ENCODE peak calls at places on chromosomes 6 and 20, in eight cellular contexts. E, U, J, D, W, B, F and V are unnamed samples.

GRCh38 chr6:126650931-126651330 is 311.0 kb downstream of the CENPW start:
- DNase-seq in E (no peak), U (no peak), J (no peak), D (no peak), W (no peak), B (no peak), F (no peak), V (peak; percentile 45)

GRCh38 chr6:137880633-137881521 is 13.8 kb downstream of the TNFAIP3 start:
- DNase-seq in E (no peak), U (no peak), J (peak; percentile 49), D (no peak), W (no peak), B (no peak), F (no peak), V (no peak)

GRCh38 chr6:129490551-129491245 is 219.3 kb downstream of the ARHGAP18 start:
- DNase-seq in E (peak; percentile 29), U (peak; percentile 29), J (no peak), D (peak; percentile 91), W (no peak), B (no peak), F (peak; percentile 49), V (peak; percentile 95)

GRCh38 chr6:170266061-170266825 is 24.6 kb downstream of the DLL1 start:
- DNase-seq in E (no peak), U (peak; percentile 55), J (no peak), D (peak; percentile 42), W (no peak), B (no peak), F (no peak), V (no peak)

GRCh38 chr6:46029602-46030001 is 13.9 kb upstream of the CLIC5 start:
- DNase-seq in E (no peak), U (no peak), J (no peak), D (no peak), W (no peak), B (no peak), F (no peak), V (no peak)

GRCh38 chr6:87139236-87139635 is 16.1 kb upstream of the ZNF292 start:
- DNase-seq in E (peak; percentile 67), U (peak; percentile 40), J (no peak), D (peak; percentile 72), W (no peak), B (peak; percentile 31), F (no peak), V (peak; percentile 63)

GRCh38 chr6:10518461-10519216 is 2.5 kb upstream of the GCNT2 start:
- DNase-seq in E (peak; percentile 26), U (peak; percentile 44), J (no peak), D (peak; percentile 93), W (no peak), B (no peak), F (no peak), V (no peak)

GRCh38 chr20:36483205-36483918 is 58.0 kb upstream of the MYL9 start:
- DNase-seq in E (no peak), U (no peak), J (no peak), D (no peak), W (no peak), B (no peak), F (no peak), V (no peak)

GRCh38 chr6:111057074-111057752 is 30.1 kb upstream of the SLC16A10 start:
- DNase-seq in E (peak; percentile 55), U (no peak), J (no peak), D (peak; percentile 67), W (no peak), B (peak; percentile 19), F (no peak), V (peak; percentile 47)

GRCh38 chr6:2101213-2101612 is 144.2 kb downstream of the GMDS start:
- DNase-seq in E (no peak), U (no peak), J (no peak), D (peak; percentile 43), W (no peak), B (no peak), F (no peak), V (peak; percentile 13)

GRCh38 chr20:1961374-1961773 is 32.5 kb downstream of the PDYN start:
- DNase-seq in E (no peak), U (no peak), J (no peak), D (no peak), W (no peak), B (no peak), F (no peak), V (no peak)

GRCh38 chr6:73064261-73064660 is 161.0 kb downstream of the KHDC1L start:
- DNase-seq in E (no peak), U (no peak), J (no peak), D (no peak), W (no peak), B (no peak), F (no peak), V (peak; percentile 61)

GRCh38 chr20:51759769-51760510 is 8.2 kb downstream of the ATP9A start:
- DNase-seq in E (no peak), U (no peak), J (no peak), D (no peak), W (no peak), B (no peak), F (no peak), V (peak; percentile 59)

GRCh38 chr6:43014434-43014909 is 423 bp downstream of the KLHDC3 start:
- DNase-seq in E (no peak), U (no peak), J (no peak), D (no peak), W (no peak), B (no peak), F (no peak), V (peak; percentile 49)

GRCh38 chr6:31498748-31499147 is 803 bp downstream of the MICB start:
- DNase-seq in E (no peak), U (no peak), J (no peak), D (no peak), W (no peak), B (no peak), F (no peak), V (no peak)

GRCh38 chr20:59185809-59186208 is 22.2 kb downstream of the ZNF831 start:
- DNase-seq in E (no peak), U (peak; percentile 10), J (no peak), D (no peak), W (no peak), B (no peak), F (no peak), V (no peak)

GRCh38 chr6:5036309-5036708 is 32.5 kb upstream of the RPP40 start:
- DNase-seq in E (no peak), U (peak; percentile 52), J (no peak), D (no peak), W (no peak), B (peak; percentile 92), F (no peak), V (peak; percentile 31)
- TF ChIP-seq CTCF in E (no peak), U (no peak), J (no peak), D (no peak), W (no peak), B (peak; percentile 46), F (no peak), V (no peak)

DNA sequence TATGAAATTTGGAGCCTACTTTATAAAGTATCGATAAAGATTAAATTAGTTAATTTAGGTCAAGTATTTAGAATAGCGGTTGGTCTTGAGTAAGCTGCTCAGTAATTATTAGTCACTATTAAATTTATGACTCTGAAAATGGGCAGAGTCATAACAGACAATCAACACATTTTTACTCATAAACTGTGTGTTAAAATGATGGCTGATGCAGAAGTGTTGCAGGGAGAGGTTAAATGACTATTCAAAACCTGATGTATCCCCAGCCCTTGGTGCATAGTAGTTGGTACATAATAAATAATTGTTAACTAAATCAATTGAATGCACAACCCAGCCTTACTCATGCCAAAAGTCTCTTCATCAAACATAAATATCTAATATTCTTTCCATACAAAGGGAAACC is 30.6 kb downstream of the HIVEP2 start:
- DNase-seq in E (no peak), U (no peak), J (no peak), D (no peak), W (no peak), B (no peak), F (no peak), V (no peak)
- H3K4me3 ChIP-seq in E (no peak overlapping the region), U (no peak overlapping the region), J (no peak overlapping the region), D (no peak overlapping the region), W (no peak overlapping the region), B (no peak overlapping the region), F (no peak overlapping the region), V (no peak overlapping the region)

DNA sequence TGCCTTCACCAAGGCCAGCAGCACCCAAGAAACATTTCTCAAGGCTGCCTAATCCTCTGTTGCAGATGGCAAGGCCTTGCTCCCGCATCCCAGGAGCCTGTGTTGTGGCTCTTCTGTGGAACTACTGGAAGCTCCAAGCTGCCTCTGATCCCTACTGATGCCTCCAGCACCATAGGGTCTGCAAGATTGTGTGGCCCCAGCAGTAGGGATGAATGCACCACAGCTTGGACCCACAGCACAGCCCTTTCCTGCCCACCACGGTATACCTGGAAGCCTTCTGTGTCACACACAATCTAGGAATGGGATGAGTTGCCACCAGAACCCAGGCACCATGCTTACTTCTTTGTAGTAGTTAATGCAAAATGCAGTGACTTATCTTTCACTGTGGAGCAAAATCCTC is 291.1 kb upstream of the FOXQ1 start:
- DNase-seq in E (no peak), U (no peak), J (no peak), D (no peak), W (no peak), B (no peak), F (peak; percentile 15), V (no peak)
- TF ChIP-seq CTCF in E (no peak), U (no peak), J (no peak), D (no peak), W (no peak), B (no peak), F (no peak), V (no peak)

GRCh38 chr6:32852018-32852843 is 1.3 kb downstream of the TAP1 start:
- DNase-seq in E (no peak), U (peak; percentile 68), J (peak; percentile 42), D (peak; percentile 15), W (no peak), B (no peak), F (no peak), V (peak; percentile 22)
- H3K4me3 ChIP-seq in E (peak overlapping the region; percentile 83), U (peak overlapping the region; percentile 97), J (peak overlapping the region; percentile 98), D (peak overlapping the region; percentile 79), W (peak overlapping the region; percentile 90), B (peak overlapping the region; percentile 75), F (peak overlapping the region; percentile 92), V (peak overlapping the region; percentile 89)

GRCh38 chr6:50380409-50381105 is 330.8 kb upstream of the DEFB112 start:
- DNase-seq in E (no peak), U (no peak), J (no peak), D (no peak), W (no peak), B (no peak), F (no peak), V (no peak)

GRCh38 chr6:50381106-50381415 is 331.3 kb upstream of the DEFB112 start:
- DNase-seq in E (no peak), U (no peak), J (no peak), D (no peak), W (no peak), B (no peak), F (no peak), V (no peak)
- TF ChIP-seq CTCF in E (peak; percentile 61), U (no peak), J (no peak), D (peak; percentile 25), W (no peak), B (peak; percentile 38), F (no peak), V (no peak)